ENCODE peak calls at places on chromosomes 6 and 20, in nine cellular contexts. F is CD4-positive, alpha-beta memory T cell; X is left ventricle myocardium inferior; Z is MM.1S; Q is transverse colon; C is ascending aorta; Y is H9; P is CD8-positive, alpha-beta memory T cell; U is GM12878. G is an unnamed sample.

GRCh38 chr6:38973178-38974057 is 75.2 kb upstream of the GLP1R start:
- DNase-seq in F (peak), X (no peak), Z (peak), Q (no peak), C (no peak), Y (no peak), P (no peak), U (peak), G (peak)

GRCh38 chr6:107179004-107179403 is 63.7 kb upstream of the BEND3 start:
- DNase-seq in F (no peak), X (no peak), Z (no peak), Q (no peak), C (no peak), Y (no peak), P (no peak), U (no peak), G (peak)

GRCh38 chr6:127289934-127290333 is 23.3 kb downstream of the RNF146 start:
- DNase-seq in F (no peak), X (no peak), Z (no peak), Q (no peak), C (no peak), Y (no peak), P (no peak), U (no peak), G (no peak)

GRCh38 chr6:50849016-50849748 is 30.5 kb downstream of the TFAP2B start:
- DNase-seq in F (no peak), X (no peak), Z (no peak), Q (no peak), C (no peak), Y (peak), P (no peak), U (no peak), G (no peak)

GRCh38 chr6:20661721-20662120 is 127.5 kb downstream of the CDKAL1 start:
- DNase-seq in F (no peak), X (no peak), Z (no peak), Q (no peak), C (no peak), Y (no peak), P (no peak), U (no peak), G (peak)

GRCh38 chr6:5497896-5498578 is 236.7 kb downstream of the FARS2 start:
- DNase-seq in F (no peak), X (no peak), Z (no peak), Q (no peak), C (no peak), Y (no peak), P (no peak), U (no peak), G (no peak)

GRCh38 chr20:47146703-47147102 is 209.8 kb downstream of the ZMYND8 start:
- DNase-seq in F (no peak), X (no peak), Z (no peak), Q (no peak), C (no peak), Y (no peak), P (no peak), U (no peak), G (no peak)

GRCh38 chr6:39852324-39852723 is 60.1 kb downstream of the DAAM2 start:
- DNase-seq in F (no peak), X (no peak), Z (no peak), Q (no peak), C (no peak), Y (no peak), P (no peak), U (no peak), G (no peak)

GRCh38 chr20:2652724-2653510 is 485 bp downstream of the NOP56 start:
- DNase-seq in F (no peak), X (peak), Z (peak), Q (peak), C (no peak), Y (no peak), P (no peak), U (no peak), G (peak)

GRCh38 chr6:115666997-115667396 is 393.7 kb downstream of the FRK start:
- DNase-seq in F (no peak), X (no peak), Z (no peak), Q (no peak), C (no peak), Y (no peak), P (no peak), U (no peak), G (no peak)

GRCh38 chr6:168122521-168122920 is 43.5 kb upstream of the FRMD1 start:
- DNase-seq in F (no peak), X (no peak), Z (no peak), Q (no peak), C (no peak), Y (peak), P (no peak), U (no peak), G (no peak)

GRCh38 chr20:2693286-2693995 is 861 bp downstream of the EBF4 start:
- DNase-seq in F (peak), X (peak), Z (peak), Q (peak), C (no peak), Y (peak), P (no peak), U (no peak), G (peak)

GRCh38 chr6:33118525-33119123 is 42.8 kb downstream of the HLA-DPB1 start:
- DNase-seq in F (peak), X (no peak), Z (peak), Q (no peak), C (no peak), Y (no peak), P (no peak), U (no peak), G (peak)

GRCh38 chr6:108993876-108994275 is 100.8 kb downstream of the SESN1 start:
- DNase-seq in F (no peak), X (no peak), Z (no peak), Q (no peak), C (no peak), Y (no peak), P (no peak), U (no peak), G (no peak)
- H3K27ac ChIP-seq in F (no peak), X (peak), Z (no peak), Q (no peak), C (no peak), Y (no peak), P (no peak), U (no peak), G (no peak)

GRCh38 chr6:117906454-117906904 is 585 bp upstream of the SLC35F1 start:
- DNase-seq in F (no peak), X (no peak), Z (peak), Q (no peak), C (no peak), Y (no peak), P (no peak), U (peak), G (no peak)

GRCh38 chr6:117906905-117907599 is at the start of gene SLC35F1:
- DNase-seq in F (peak), X (peak), Z (peak), Q (no peak), C (no peak), Y (peak), P (no peak), U (no peak), G (peak)

GRCh38 chr6:117909638-117910037 is 2.6 kb downstream of the SLC35F1 start:
- DNase-seq in F (no peak), X (no peak), Z (no peak), Q (no peak), C (no peak), Y (no peak), P (no peak), U (no peak), G (no peak)

GRCh38 chr6:117907600-117908245 is 659 bp downstream of the SLC35F1 start:
- DNase-seq in F (no peak), X (no peak), Z (peak), Q (no peak), C (no peak), Y (peak), P (no peak), U (no peak), G (no peak)

DNA sequence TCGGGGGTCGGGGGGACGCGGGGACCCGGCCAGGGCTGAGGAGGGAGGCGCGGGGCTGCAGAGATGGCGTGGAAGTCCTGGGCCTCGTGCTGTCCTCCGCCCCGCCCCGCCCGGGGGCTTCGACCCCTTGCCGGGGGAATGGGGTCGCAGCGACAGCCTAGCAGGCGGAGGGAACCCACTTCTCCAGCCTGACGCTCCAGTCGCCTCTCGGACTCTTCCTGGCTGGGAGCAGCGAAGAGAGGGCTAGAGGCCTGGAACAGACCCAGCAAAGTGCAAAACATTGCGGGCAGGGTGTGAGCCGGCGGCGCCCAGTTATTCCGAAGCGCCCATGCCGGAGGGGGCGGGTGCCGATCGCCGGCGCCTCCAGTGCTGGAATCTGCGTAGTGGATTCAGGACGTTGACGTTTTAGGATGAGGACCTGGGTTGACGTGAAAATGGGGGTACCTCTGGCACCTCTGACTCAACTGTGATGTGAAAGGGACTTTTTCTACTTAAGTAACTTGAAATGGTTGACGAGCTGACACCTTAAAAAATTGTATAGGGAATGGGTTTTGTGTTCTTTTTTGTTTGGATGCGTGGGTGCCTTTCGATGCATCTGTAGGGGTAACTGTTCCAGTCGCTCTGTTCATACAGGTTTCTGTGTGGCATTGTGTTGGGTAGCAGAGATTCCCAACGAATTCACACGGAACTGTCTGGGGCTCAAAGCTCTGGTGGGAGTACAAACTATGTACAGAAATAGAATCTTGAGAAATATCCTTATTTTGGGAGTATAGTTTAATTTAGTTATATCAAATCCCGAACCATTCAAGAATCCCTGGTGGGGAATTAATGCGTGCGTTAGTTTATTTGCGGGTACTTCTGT is 1.4 kb downstream of the SLC35F1 start:
- DNase-seq in F (no peak), X (no peak), Z (no peak), Q (no peak), C (no peak), Y (peak), P (no peak), U (no peak), G (no peak)
- H3K27ac ChIP-seq in F (no peak), X (peak), Z (no peak), Q (no peak), C (no peak), Y (no peak), P (no peak), U (no peak), G (peak)

GRCh38 chr20:39799366-39799965 is 837.3 kb downstream of the DHX35 start:
- DNase-seq in F (no peak), X (no peak), Z (no peak), Q (no peak), C (no peak), Y (no peak), P (no peak), U (no peak), G (no peak)
- H3K27ac ChIP-seq in F (no peak), X (no peak), Z (no peak), Q (no peak), C (no peak), Y (no peak), P (no peak), U (no peak), G (no peak)

DNA sequence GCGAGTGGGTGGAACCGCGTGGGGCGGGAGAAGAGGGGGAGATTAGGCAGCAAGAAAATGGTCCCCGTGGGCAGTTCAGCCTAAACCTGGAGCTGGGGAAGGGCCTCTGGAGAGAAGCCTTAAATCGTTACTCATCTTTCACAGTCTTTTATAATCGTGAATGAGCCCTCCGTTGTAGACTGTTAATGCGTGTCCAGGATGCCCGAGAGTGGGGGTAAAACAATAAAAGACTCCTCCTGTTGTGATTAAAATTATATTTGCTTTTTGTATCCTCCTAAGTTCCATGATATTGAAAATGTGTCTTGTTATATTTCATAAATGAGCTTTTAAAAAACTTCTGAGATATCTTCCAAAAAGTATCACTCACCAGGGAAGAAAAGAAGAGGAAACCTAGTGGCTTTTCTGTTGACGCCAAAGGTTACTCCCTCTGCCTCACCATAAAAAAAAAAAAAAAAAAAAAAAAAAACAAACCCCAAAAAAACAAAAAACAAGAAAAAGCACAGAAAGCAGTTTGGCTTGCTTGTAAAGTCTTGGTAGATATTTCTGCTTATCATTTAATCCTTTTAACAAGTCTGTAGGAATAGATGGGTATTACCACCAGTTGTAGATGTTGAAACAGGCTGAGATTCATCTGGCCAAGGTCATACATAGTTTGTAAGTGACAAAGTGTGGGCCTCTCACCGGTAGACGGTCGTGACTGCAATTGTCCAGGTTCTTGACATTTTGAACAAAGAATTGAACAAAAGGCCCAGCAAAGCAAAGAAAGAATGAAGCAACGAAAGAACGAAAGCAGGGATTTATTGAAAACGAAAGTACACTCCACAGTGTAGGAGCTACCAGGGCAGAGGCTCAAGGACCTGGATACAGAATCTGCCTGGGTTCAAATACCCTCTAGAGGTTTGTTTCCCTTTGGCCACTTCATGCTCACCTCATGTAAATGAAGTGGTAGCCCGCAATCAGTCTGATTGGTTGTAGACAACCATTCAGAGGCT is 11.4 kb upstream of the ELOVL5 start:
- DNase-seq in F (peak), X (no peak), Z (no peak), Q (no peak), C (no peak), Y (no peak), P (no peak), U (no peak), G (no peak)
- H3K27ac ChIP-seq in F (peak), X (peak), Z (peak), Q (peak), C (peak), Y (no peak), P (peak), U (peak), G (peak)

DNA sequence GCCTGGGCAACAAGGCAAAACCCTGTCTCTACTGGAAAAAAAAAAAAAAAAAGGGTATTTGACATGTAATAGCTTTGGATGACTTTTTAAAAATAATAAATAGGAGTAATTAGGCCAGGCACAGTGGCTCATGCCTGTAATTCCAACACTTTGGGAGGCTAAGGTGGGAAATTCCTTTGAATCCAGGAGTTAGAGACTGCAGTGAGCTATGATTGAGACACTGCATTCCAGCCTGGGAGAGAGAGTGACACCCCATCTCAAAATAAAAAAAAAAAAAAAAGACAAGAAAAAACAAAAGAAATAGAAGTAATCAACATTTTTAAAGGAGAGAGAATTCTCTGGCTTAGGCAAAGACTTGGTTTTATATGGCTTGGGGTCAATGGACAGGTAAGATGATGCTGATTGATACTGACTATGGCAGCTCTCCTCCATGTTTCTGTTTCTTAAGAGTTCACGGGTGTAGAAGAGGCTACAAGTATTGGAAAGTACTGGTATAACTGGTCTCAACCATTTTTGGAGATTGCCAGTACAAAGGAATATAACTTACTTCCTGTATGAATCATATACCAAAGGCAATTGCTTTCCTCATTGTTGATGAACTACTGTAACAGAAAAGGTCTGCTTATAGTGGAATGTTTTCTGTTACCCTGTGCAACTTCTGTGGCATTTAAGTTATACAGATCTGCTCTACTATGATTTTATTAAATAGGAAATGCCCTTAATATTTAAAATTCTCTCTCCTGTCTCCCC is 10.1 kb downstream of the MAP3K5 start:
- DNase-seq in F (no peak), X (no peak), Z (no peak), Q (no peak), C (no peak), Y (no peak), P (no peak), U (no peak), G (no peak)
- H3K27ac ChIP-seq in F (no peak), X (peak), Z (no peak), Q (peak), C (no peak), Y (no peak), P (no peak), U (peak), G (no peak)

GRCh38 chr6:43317968-43318367 is 9.3 kb upstream of the CRIP3 start:
- DNase-seq in F (no peak), X (no peak), Z (no peak), Q (no peak), C (no peak), Y (no peak), P (no peak), U (no peak), G (no peak)
- H3K27ac ChIP-seq in F (no peak), X (no peak), Z (no peak), Q (no peak), C (no peak), Y (no peak), P (no peak), U (no peak), G (no peak)

GRCh38 chr20:57474816-57475215 is 50.1 kb downstream of the CTCFL start:
- DNase-seq in F (no peak), X (no peak), Z (no peak), Q (no peak), C (no peak), Y (no peak), P (no peak), U (no peak), G (no peak)

GRCh38 chr20:57474191-57474590 is 50.7 kb downstream of the CTCFL start:
- DNase-seq in F (no peak), X (no peak), Z (no peak), Q (no peak), C (no peak), Y (no peak), P (no peak), U (no peak), G (no peak)

GRCh38 chr20:57476641-57477461 is 48.1 kb downstream of the CTCFL start:
- DNase-seq in F (no peak), X (no peak), Z (no peak), Q (no peak), C (no peak), Y (no peak), P (no peak), U (no peak), G (no peak)

GRCh38 chr20:57475388-57476072 is 49.4 kb downstream of the CTCFL start:
- DNase-seq in F (no peak), X (no peak), Z (peak), Q (no peak), C (no peak), Y (no peak), P (no peak), U (no peak), G (no peak)

GRCh38 chr20:57476073-57476526 is 48.8 kb downstream of the CTCFL start:
- DNase-seq in F (no peak), X (no peak), Z (peak), Q (no peak), C (no peak), Y (no peak), P (no peak), U (peak), G (no peak)
- H3K27ac ChIP-seq in F (no peak), X (no peak), Z (peak), Q (no peak), C (no peak), Y (no peak), P (no peak), U (peak), G (no peak)

GRCh38 chr6:11509471-11509870 is 28.1 kb upstream of the TMEM170B start:
- DNase-seq in F (no peak), X (no peak), Z (no peak), Q (no peak), C (no peak), Y (no peak), P (no peak), U (no peak), G (no peak)
- H3K27ac ChIP-seq in F (no peak), X (no peak), Z (no peak), Q (no peak), C (no peak), Y (no peak), P (no peak), U (no peak), G (no peak)

GRCh38 chr6:21891065-21891464 is 297.5 kb downstream of the SOX4 start:
- DNase-seq in F (no peak), X (no peak), Z (no peak), Q (no peak), C (no peak), Y (peak), P (no peak), U (no peak), G (no peak)

GRCh38 chr6:21885532-21886089 is 292.1 kb downstream of the SOX4 start:
- DNase-seq in F (no peak), X (peak), Z (no peak), Q (no peak), C (peak), Y (no peak), P (no peak), U (no peak), G (peak)

GRCh38 chr6:21886601-21887091 is 293.1 kb downstream of the SOX4 start:
- DNase-seq in F (no peak), X (no peak), Z (no peak), Q (no peak), C (no peak), Y (no peak), P (no peak), U (no peak), G (no peak)

GRCh38 chr6:21885101-21885500 is 291.6 kb downstream of the SOX4 start:
- DNase-seq in F (no peak), X (no peak), Z (no peak), Q (no peak), C (no peak), Y (no peak), P (no peak), U (no peak), G (no peak)

DNA sequence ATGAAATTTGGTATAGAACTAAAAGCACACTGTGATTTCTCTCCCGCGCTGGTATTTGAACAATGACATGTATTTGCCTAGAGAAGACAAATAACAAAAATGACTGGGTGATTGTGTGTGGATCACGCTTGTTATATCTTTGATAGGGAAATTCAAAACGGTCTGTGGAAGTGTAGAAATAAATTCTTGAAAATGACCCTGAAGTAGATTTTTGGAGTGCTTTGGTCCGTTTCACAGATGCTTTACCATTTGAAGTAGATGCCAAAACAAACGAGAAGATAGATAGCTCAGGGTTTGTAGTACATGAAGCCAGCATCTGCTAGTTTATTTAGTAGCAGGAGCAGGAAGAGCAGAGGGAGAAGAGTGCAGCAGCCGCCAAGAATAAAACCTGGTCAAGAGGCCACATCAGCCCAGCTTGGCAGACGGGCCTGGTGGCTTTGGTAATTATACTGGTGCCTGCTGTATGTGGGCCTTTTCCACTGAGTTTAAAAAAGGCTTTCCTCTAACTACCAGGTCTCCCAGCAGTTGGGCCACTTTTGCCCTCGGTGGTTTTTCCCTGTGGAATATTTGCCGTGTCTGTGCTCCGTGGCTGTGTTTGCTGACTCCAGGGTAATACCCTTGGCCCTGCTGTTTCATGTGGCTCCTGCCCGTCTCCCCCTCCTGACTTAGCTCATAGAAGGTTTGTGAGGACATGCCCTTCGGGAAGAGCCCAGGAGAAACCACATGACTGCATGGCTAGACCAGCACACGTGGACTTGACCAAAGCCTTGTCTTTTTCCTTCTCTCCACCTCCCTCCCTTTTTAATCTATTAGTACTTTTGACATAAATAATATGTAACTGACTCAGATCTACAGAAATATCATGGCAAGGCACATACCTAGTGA is 294.0 kb downstream of the SOX4 start:
- DNase-seq in F (no peak), X (peak), Z (no peak), Q (no peak), C (no peak), Y (no peak), P (no peak), U (no peak), G (peak)
- H3K27ac ChIP-seq in F (no peak), X (peak), Z (no peak), Q (peak), C (peak), Y (no peak), P (no peak), U (no peak), G (peak)